ENCODE peak calls at places on chromosomes 13 and 19, in seven cellular contexts. I is tibial nerve, F is transverse colon, L is A549, K is stomach, G is heart left ventricle, V is body of pancreas. Y is an unnamed sample.
A peak's percentile ranks its signal among the peaks of the same experiment; 100 is the strongest.

GRCh38 chr19:36508325-36508724 is 19.0 kb upstream of the ZNF566 start:
- DNase-seq in K (no peak), V (no peak), F (no peak), G (no peak), L (no peak), I (no peak), Y (no peak)

GRCh38 chr13:39770514-39770913 is 115.1 kb downstream of the COG6 start:
- DNase-seq in V (no peak), I (no peak), K (no peak), G (no peak), F (no peak), L (no peak), Y (no peak)

GRCh38 chr13:30787747-30788535 is 52.6 kb downstream of the ALOX5AP start:
- DNase-seq in L (no peak), G (no peak), I (no peak), V (no peak), K (no peak), F (no peak), Y (peak; percentile 58)

GRCh38 chr19:11234486-11235075 is 4.8 kb upstream of the ANGPTL8 start:
- DNase-seq in L (no peak), F (no peak), G (no peak), K (no peak), V (peak; percentile 44), I (no peak), Y (no peak)

GRCh38 chr13:74825170-74825948 is 656.6 kb downstream of the TBC1D4 start:
- DNase-seq in I (no peak), L (peak; percentile 54), K (no peak), V (no peak), F (no peak), G (no peak), Y (peak; percentile 49)

GRCh38 chr19:49327878-49328544 is 3.0 kb upstream of the SLC6A16 start:
- DNase-seq in G (no peak), I (no peak), K (no peak), L (peak; percentile 51), F (no peak), V (no peak), Y (peak; percentile 23)

GRCh38 chr13:98978280-98978679 is 416 bp upstream of the DOCK9 start:
- DNase-seq in V (no peak), F (no peak), K (no peak), G (no peak), I (no peak), L (no peak), Y (peak; percentile 90)

GRCh38 chr13:99969934-99970760 is 1.4 kb downstream of the ZIC5 start:
- DNase-seq in L (peak; percentile 83), F (no peak), K (no peak), I (no peak), V (no peak), G (no peak), Y (no peak)

GRCh38 chr19:13195678-13196077 is 45.5 kb downstream of the IER2 start:
- DNase-seq in F (peak; percentile 85), K (peak; percentile 83), V (peak; percentile 84), G (no peak), L (peak; percentile 36), I (no peak), Y (no peak)

GRCh38 chr19:18390075-18390909 is 4.3 kb downstream of the GDF15 start:
- DNase-seq in V (no peak), I (no peak), F (no peak), G (no peak), K (no peak), L (peak; percentile 83), Y (no peak)

GRCh38 chr19:18340990-18341868 is 831 bp downstream of the PGPEP1 start:
- DNase-seq in I (peak; percentile 21), G (peak; percentile 80), L (no peak), K (peak; percentile 56), V (peak; percentile 77), F (peak; percentile 78), Y (peak; percentile 42)

GRCh38 chr19:44757057-44757734 is 8.7 kb downstream of the BCL3 start:
- DNase-seq in V (peak; percentile 55), G (peak; percentile 85), K (peak; percentile 28), I (peak; percentile 60), L (no peak), F (peak; percentile 48), Y (peak; percentile 73)

GRCh38 chr13:28464861-28465260 is 30.1 kb downstream of the FLT1 start:
- DNase-seq in I (no peak), K (no peak), V (no peak), F (no peak), L (no peak), G (no peak), Y (no peak)

GRCh38 chr19:44677019-44677809 is 5.9 kb downstream of the CEACAM19 start:
- DNase-seq in G (peak; percentile 30), K (no peak), F (no peak), I (no peak), L (peak; percentile 90), V (no peak), Y (peak; percentile 70)

GRCh38 chr13:99312493-99312883 is 5.3 kb upstream of the GPR183 start:
- DNase-seq in F (peak; percentile 45), K (no peak), G (no peak), V (peak; percentile 39), I (peak; percentile 59), L (no peak), Y (peak; percentile 39)

GRCh38 chr13:81577601-81578000 is 1236.7 kb upstream of the SPRY2 start:
- DNase-seq in V (no peak), F (no peak), I (no peak), L (no peak), K (no peak), G (no peak), Y (no peak)

GRCh38 chr13:33727356-33728083 is 90.4 kb upstream of the RFC3 start:
- DNase-seq in G (no peak), L (no peak), I (no peak), V (peak; percentile 12), F (no peak), K (no peak), Y (no peak)

GRCh38 chr19:48424694-48425219 is 21.0 kb upstream of the GRWD1 start:
- DNase-seq in L (peak; percentile 87), F (no peak), I (no peak), K (no peak), V (peak; percentile 8), G (no peak), Y (peak; percentile 72)

GRCh38 chr19:15378529-15379082 is 981 bp downstream of the AKAP8 start:
- DNase-seq in G (peak; percentile 63), L (peak; percentile 31), F (peak; percentile 64), I (no peak), K (peak; percentile 59), V (peak; percentile 62), Y (peak; percentile 41)

GRCh38 chr13:34011552-34012085 is 193.7 kb downstream of the RFC3 start:
- DNase-seq in L (peak; percentile 47), I (no peak), G (no peak), V (peak; percentile 17), K (no peak), F (no peak), Y (no peak)

GRCh38 chr19:13133241-13133870 is 15.3 kb downstream of the NACC1 start:
- DNase-seq in V (no peak), L (no peak), G (no peak), K (no peak), F (no peak), I (no peak), Y (no peak)

GRCh38 chr13:50390503-50391248 is 375.4 kb downstream of the KCNRG start:
- DNase-seq in L (no peak), G (no peak), F (no peak), I (no peak), V (no peak), K (no peak), Y (no peak)

GRCh38 chr19:19405919-19406877 is 723 bp downstream of the GATAD2A start:
- DNase-seq in L (peak; percentile 30), G (peak; percentile 75), I (no peak), V (peak; percentile 61), F (peak; percentile 57), K (peak; percentile 49), Y (peak; percentile 60)

GRCh38 chr13:101552797-101553196 is 100.3 kb downstream of the ITGBL1 start:
- DNase-seq in L (no peak), G (no peak), V (no peak), F (no peak), K (no peak), I (no peak), Y (peak; percentile 55)

GRCh38 chr19:43639507-43640423 is at the start of gene CADM4:
- DNase-seq in L (no peak), F (peak; percentile 44), G (no peak), K (peak; percentile 43), I (no peak), V (peak; percentile 57), Y (no peak)

DNA sequence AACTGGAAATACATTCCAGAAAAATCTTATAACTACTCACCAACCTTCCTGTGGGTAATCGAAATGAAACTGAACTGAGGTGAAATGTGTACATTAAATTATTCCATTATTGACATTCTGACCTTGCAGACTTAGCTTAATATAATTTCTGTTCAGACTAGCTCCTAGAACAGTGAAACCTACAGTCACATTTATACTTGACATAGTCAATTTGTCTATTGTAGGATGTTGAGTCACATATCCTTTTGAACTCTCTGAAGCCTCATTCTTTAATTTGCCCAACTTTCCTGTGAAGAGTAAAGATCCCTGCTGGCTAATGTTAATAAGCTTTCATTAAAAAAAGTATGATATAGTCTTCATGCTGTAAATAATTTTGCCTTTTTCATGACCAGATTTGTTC is 92.0 kb upstream of the SCEL start:
- DNase-seq in I (no peak), V (no peak), F (no peak), K (no peak), G (no peak), L (no peak), Y (no peak)
- H3K27ac ChIP-seq in I (no peak overlapping the region), V (no peak overlapping the region), F (no peak overlapping the region), K (no peak overlapping the region), G (no peak overlapping the region), L (no peak overlapping the region), Y (no peak overlapping the region)

GRCh38 chr19:40803857-40804782 is 5.1 kb downstream of the EGLN2 start:
- DNase-seq in V (peak; percentile 85), G (no peak), K (peak; percentile 83), L (no peak), F (peak; percentile 83), I (no peak), Y (no peak)
- TF ChIP-seq POLR2A in V (no peak), G (no peak), K (no peak), L (no peak), F (no peak), I (no peak), Y (no peak)

GRCh38 chr19:29671393-29672076 is 6.3 kb downstream of the PLEKHF1 start:
- DNase-seq in I (no peak), V (peak; percentile 48), F (peak; percentile 72), G (peak; percentile 82), K (peak; percentile 60), L (peak; percentile 56), Y (no peak)
- H3K27ac ChIP-seq in I (no peak overlapping the region), V (no peak overlapping the region), F (peak overlapping the region; percentile 44), G (peak overlapping the region; percentile 69), K (no peak overlapping the region), L (no peak overlapping the region), Y (no peak overlapping the region)

GRCh38 chr19:45885556-45886426 is at the start of gene IRF2BP1:
- DNase-seq in K (peak; percentile 95), V (peak; percentile 94), F (peak; percentile 94), G (peak; percentile 95), L (peak; percentile 96), I (peak; percentile 89), Y (peak; percentile 91)

GRCh38 chr19:45884682-45885555 is 1.0 kb downstream of the IRF2BP1 start:
- DNase-seq in F (no peak), G (no peak), K (peak; percentile 31), L (no peak), V (peak; percentile 40), I (no peak), Y (no peak)

GRCh38 chr19:45883586-45883880 is 2.4 kb downstream of the IRF2BP1 start:
- DNase-seq in K (no peak), G (no peak), F (no peak), L (no peak), I (no peak), V (no peak), Y (no peak)

GRCh38 chr19:45882652-45883585 is 3.0 kb downstream of the IRF2BP1 start:
- DNase-seq in V (peak; percentile 99), L (peak; percentile 97), F (peak; percentile 93), G (peak; percentile 86), K (peak; percentile 97), I (peak; percentile 54), Y (peak; percentile 82)

GRCh38 chr19:45883881-45884681 is 1.9 kb downstream of the IRF2BP1 start:
- DNase-seq in I (no peak), F (no peak), V (peak; percentile 44), G (no peak), K (peak; percentile 43), L (no peak), Y (no peak)
- TF ChIP-seq POLR2A in I (no peak), F (no peak), V (no peak), G (no peak), K (no peak), L (no peak), Y (no peak)